ENCODE peak calls at places on chromosomes 11 and 22, in seven cellular contexts. One of them, this sample, is unnamed.

GRCh38 chr11:118233377-118233776 is 8.6 kb upstream of the JAML start:
- DNase-seq in NCI-H2171: no peak
- DNase-seq in gastrocnemius medialis: no peak
- DNase-seq in effector CD4-positive, alpha-beta T cell: no peak
- DNase-seq in heart left ventricle: no peak
- DNase-seq in NCI-H226: no peak
- DNase-seq in A172: no peak
- DNase-seq in this sample: no peak

GRCh38 chr11:57459112-57460016 is 964 bp upstream of the RTN4RL2 start:
- DNase-seq in NCI-H2171: no peak
- DNase-seq in gastrocnemius medialis: no peak
- DNase-seq in effector CD4-positive, alpha-beta T cell: no peak
- DNase-seq in heart left ventricle: no peak
- DNase-seq in NCI-H226: no peak
- DNase-seq in A172: no peak
- DNase-seq in this sample: peak

GRCh38 chr11:70799386-70799785 is 401.1 kb downstream of the CTTN start:
- DNase-seq in NCI-H2171: no peak
- DNase-seq in gastrocnemius medialis: no peak
- DNase-seq in effector CD4-positive, alpha-beta T cell: no peak
- DNase-seq in heart left ventricle: no peak
- DNase-seq in NCI-H226: no peak
- DNase-seq in A172: no peak
- DNase-seq in this sample: no peak

GRCh38 chr11:6531267-6531752 is 34.2 kb downstream of the DNHD1 start:
- DNase-seq in NCI-H2171: no peak
- DNase-seq in gastrocnemius medialis: no peak
- DNase-seq in effector CD4-positive, alpha-beta T cell: no peak
- DNase-seq in heart left ventricle: no peak
- DNase-seq in NCI-H226: no peak
- DNase-seq in A172: peak
- DNase-seq in this sample: peak

GRCh38 chr22:48665286-48666010 is 1162.2 kb downstream of the BRD1 start:
- DNase-seq in NCI-H2171: no peak
- DNase-seq in gastrocnemius medialis: no peak
- DNase-seq in effector CD4-positive, alpha-beta T cell: no peak
- DNase-seq in heart left ventricle: no peak
- DNase-seq in NCI-H226: no peak
- DNase-seq in A172: no peak
- DNase-seq in this sample: no peak

GRCh38 chr22:39920134-39920743 is 19.4 kb downstream of the GRAP2 start:
- DNase-seq in NCI-H2171: no peak
- DNase-seq in gastrocnemius medialis: no peak
- DNase-seq in effector CD4-positive, alpha-beta T cell: peak
- DNase-seq in heart left ventricle: no peak
- DNase-seq in NCI-H226: no peak
- DNase-seq in A172: no peak
- DNase-seq in this sample: no peak

GRCh38 chr11:127003260-127003981 is 2.9 kb upstream of the KIRREL3 start:
- DNase-seq in NCI-H2171: peak
- DNase-seq in gastrocnemius medialis: no peak
- DNase-seq in effector CD4-positive, alpha-beta T cell: no peak
- DNase-seq in heart left ventricle: no peak
- DNase-seq in NCI-H226: peak
- DNase-seq in A172: no peak
- DNase-seq in this sample: peak

GRCh38 chr11:57802411-57802810 is 40.8 kb downstream of the CTNND1 start:
- DNase-seq in NCI-H2171: no peak
- DNase-seq in gastrocnemius medialis: no peak
- DNase-seq in effector CD4-positive, alpha-beta T cell: no peak
- DNase-seq in heart left ventricle: no peak
- DNase-seq in NCI-H226: no peak
- DNase-seq in A172: no peak
- DNase-seq in this sample: no peak

GRCh38 chr11:68976563-68976962 is 4.2 kb downstream of the MRGPRD start:
- DNase-seq in NCI-H2171: no peak
- DNase-seq in gastrocnemius medialis: no peak
- DNase-seq in effector CD4-positive, alpha-beta T cell: no peak
- DNase-seq in heart left ventricle: no peak
- DNase-seq in NCI-H226: no peak
- DNase-seq in A172: no peak
- DNase-seq in this sample: no peak

GRCh38 chr11:103703437-103703836 is 333.0 kb upstream of the DDI1 start:
- DNase-seq in NCI-H2171: no peak
- DNase-seq in gastrocnemius medialis: no peak
- DNase-seq in effector CD4-positive, alpha-beta T cell: no peak
- DNase-seq in heart left ventricle: no peak
- DNase-seq in NCI-H226: no peak
- DNase-seq in A172: no peak
- DNase-seq in this sample: no peak

GRCh38 chr11:25838918-25839611 is 492.9 kb upstream of the ANO3 start:
- DNase-seq in NCI-H2171: no peak
- DNase-seq in gastrocnemius medialis: no peak
- DNase-seq in effector CD4-positive, alpha-beta T cell: no peak
- DNase-seq in heart left ventricle: no peak
- DNase-seq in NCI-H226: no peak
- DNase-seq in A172: no peak
- DNase-seq in this sample: no peak

GRCh38 chr22:41504397-41504796 is 35.5 kb downstream of the ACO2 start:
- DNase-seq in NCI-H2171: peak
- DNase-seq in gastrocnemius medialis: peak
- DNase-seq in effector CD4-positive, alpha-beta T cell: no peak
- DNase-seq in heart left ventricle: peak
- DNase-seq in NCI-H226: no peak
- DNase-seq in A172: peak
- DNase-seq in this sample: no peak

GRCh38 chr22:41925783-41926460 is 684 bp downstream of the TNFRSF13C start:
- DNase-seq in NCI-H2171: peak
- DNase-seq in gastrocnemius medialis: peak
- DNase-seq in effector CD4-positive, alpha-beta T cell: peak
- DNase-seq in heart left ventricle: peak
- DNase-seq in NCI-H226: no peak
- DNase-seq in A172: no peak
- DNase-seq in this sample: peak

GRCh38 chr11:638616-639323 is 1.7 kb downstream of the DRD4 start:
- DNase-seq in NCI-H2171: no peak
- DNase-seq in gastrocnemius medialis: no peak
- DNase-seq in effector CD4-positive, alpha-beta T cell: no peak
- DNase-seq in heart left ventricle: no peak
- DNase-seq in NCI-H226: no peak
- DNase-seq in A172: no peak
- DNase-seq in this sample: no peak

GRCh38 chr11:68053981-68054812 is 15.4 kb downstream of the TCIRG1 start:
- DNase-seq in NCI-H2171: no peak
- DNase-seq in gastrocnemius medialis: no peak
- DNase-seq in effector CD4-positive, alpha-beta T cell: no peak
- DNase-seq in heart left ventricle: no peak
- DNase-seq in NCI-H226: no peak
- DNase-seq in A172: no peak
- DNase-seq in this sample: no peak

GRCh38 chr11:44018127-44018521 is 29.7 kb upstream of the ACCSL start:
- DNase-seq in NCI-H2171: peak
- DNase-seq in gastrocnemius medialis: no peak
- DNase-seq in effector CD4-positive, alpha-beta T cell: no peak
- DNase-seq in heart left ventricle: no peak
- DNase-seq in NCI-H226: no peak
- DNase-seq in A172: no peak
- DNase-seq in this sample: peak

GRCh38 chr11:119942583-119943338 is 195.2 kb downstream of the TRIM29 start:
- DNase-seq in NCI-H2171: no peak
- DNase-seq in gastrocnemius medialis: no peak
- DNase-seq in effector CD4-positive, alpha-beta T cell: no peak
- DNase-seq in heart left ventricle: no peak
- DNase-seq in NCI-H226: no peak
- DNase-seq in A172: no peak
- DNase-seq in this sample: no peak

GRCh38 chr11:107996025-107996776 is 12.5 kb upstream of the CUL5 start:
- DNase-seq in NCI-H2171: no peak
- DNase-seq in gastrocnemius medialis: no peak
- DNase-seq in effector CD4-positive, alpha-beta T cell: no peak
- DNase-seq in heart left ventricle: no peak
- DNase-seq in NCI-H226: no peak
- DNase-seq in A172: no peak
- DNase-seq in this sample: no peak

This sample was measured in RPMI8226.